ENCODE peak calls at places on chromosomes 13 and 19, in four cellular contexts. One of them, this sample, is unnamed.

GRCh38 chr13:86476656-86477055 is 677.4 kb upstream of the SLITRK6 start:
- DNase-seq in IMR-90: no peak
- DNase-seq in H9: no peak
- DNase-seq in H1: no peak
- DNase-seq in this sample: no peak

GRCh38 chr13:99261040-99261439 is 2.9 kb upstream of the GPR18 start:
- DNase-seq in H9: no peak
- DNase-seq in H1: no peak
- DNase-seq in IMR-90: no peak
- DNase-seq in this sample: no peak

GRCh38 chr13:24208314-24208713 is 47.8 kb downstream of the SPATA13 start:
- DNase-seq in H9: no peak
- DNase-seq in H1: no peak
- DNase-seq in IMR-90: peak; percentile 95
- DNase-seq in this sample: no peak

GRCh38 chr19:33273881-33274662 is 28.3 kb downstream of the CEBPA start:
- DNase-seq in H1: no peak
- DNase-seq in IMR-90: peak; percentile 84
- DNase-seq in H9: no peak
- DNase-seq in this sample: no peak

GRCh38 chr13:55155046-55155445 is 1985.7 kb upstream of the PRR20A start:
- DNase-seq in H1: no peak
- DNase-seq in H9: no peak
- DNase-seq in IMR-90: no peak
- DNase-seq in this sample: no peak

GRCh38 chr13:26964278-26965057 is 203.9 kb upstream of the GPR12 start:
- DNase-seq in H9: no peak
- DNase-seq in H1: no peak
- DNase-seq in IMR-90: peak; percentile 67
- DNase-seq in this sample: no peak

GRCh38 chr13:113651511-113652403 is 6.2 kb downstream of the ATP4B start:
- DNase-seq in H1: no peak
- DNase-seq in IMR-90: no peak
- DNase-seq in H9: no peak
- DNase-seq in this sample: no peak

GRCh38 chr13:94419304-94419943 is 60.1 kb downstream of the DCT start:
- DNase-seq in H1: no peak
- DNase-seq in H9: no peak
- DNase-seq in IMR-90: peak; percentile 86
- DNase-seq in this sample: no peak

GRCh38 chr13:50646070-50646469 is 197.4 kb downstream of the DLEU7 start:
- DNase-seq in IMR-90: no peak
- DNase-seq in H9: no peak
- DNase-seq in H1: no peak
- DNase-seq in this sample: no peak

GRCh38 chr13:28077231-28077630 is 23.1 kb downstream of the FLT3 start:
- DNase-seq in H9: no peak
- DNase-seq in H1: no peak
- DNase-seq in IMR-90: no peak
- DNase-seq in this sample: peak; percentile 2

GRCh38 chr13:23966691-23967615 is 69.7 kb upstream of the C1QTNF9B start:
- DNase-seq in IMR-90: peak; percentile 15
- DNase-seq in H1: no peak
- DNase-seq in H9: no peak
- DNase-seq in this sample: no peak

DNA sequence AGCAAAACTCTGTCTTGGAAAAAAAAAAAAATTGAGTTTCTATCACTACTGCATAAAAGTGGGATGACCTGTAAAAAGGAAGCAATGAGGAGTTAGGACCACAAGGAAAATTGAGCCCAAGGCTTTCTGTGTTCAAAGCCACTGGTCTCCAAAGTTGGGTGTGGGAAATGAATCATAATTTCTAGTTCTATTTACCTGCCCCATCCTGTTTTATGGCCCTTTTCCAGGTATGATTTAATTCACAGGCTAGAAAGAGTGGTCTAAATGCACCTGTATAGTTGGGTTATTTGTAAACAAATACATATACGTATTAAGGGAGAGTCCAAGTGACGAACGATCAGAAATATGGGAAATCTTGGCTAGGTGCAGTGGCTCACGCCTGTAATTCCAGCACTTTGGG is 5.9 kb upstream of the DCAF15 start:
- DNase-seq in H9: no peak
- DNase-seq in H1: no peak
- DNase-seq in IMR-90: no peak
- DNase-seq in this sample: no peak
- H4K5ac ChIP-seq in H9: no peak overlapping the region
- H4K5ac ChIP-seq in H1: no peak overlapping the region
- H4K5ac ChIP-seq in IMR-90: no peak overlapping the region
- H4K5ac ChIP-seq in this sample: no peak overlapping the region

GRCh38 chr13:73245271-73245670 is 186.5 kb downstream of the KLF5 start:
- DNase-seq in H9: no peak
- DNase-seq in IMR-90: no peak
- DNase-seq in H1: no peak
- DNase-seq in this sample: peak; percentile 37
- H4K5ac ChIP-seq in H9: no peak overlapping the region
- H4K5ac ChIP-seq in IMR-90: no peak overlapping the region
- H4K5ac ChIP-seq in H1: no peak overlapping the region
- H4K5ac ChIP-seq in this sample: no peak overlapping the region

GRCh38 chr19:15779756-15780476 is 7.5 kb upstream of the OR10H5 start:
- DNase-seq in H9: no peak
- DNase-seq in IMR-90: no peak
- DNase-seq in H1: no peak
- DNase-seq in this sample: no peak

GRCh38 chr19:15776991-15777787 is 10.3 kb upstream of the OR10H5 start:
- DNase-seq in IMR-90: no peak
- DNase-seq in H9: no peak
- DNase-seq in H1: no peak
- DNase-seq in this sample: no peak

GRCh38 chr19:15780595-15781418 is 6.7 kb upstream of the OR10H5 start:
- DNase-seq in H1: no peak
- DNase-seq in H9: no peak
- DNase-seq in IMR-90: no peak
- DNase-seq in this sample: no peak

GRCh38 chr19:15781659-15782058 is 5.8 kb upstream of the OR10H5 start:
- DNase-seq in H9: no peak
- DNase-seq in H1: no peak
- DNase-seq in IMR-90: no peak
- DNase-seq in this sample: no peak

GRCh38 chr19:15782211-15782610 is 5.2 kb upstream of the OR10H5 start:
- DNase-seq in IMR-90: no peak
- DNase-seq in H1: no peak
- DNase-seq in H9: no peak
- DNase-seq in this sample: no peak
- H4K5ac ChIP-seq in IMR-90: no peak overlapping the region
- H4K5ac ChIP-seq in H1: no peak overlapping the region
- H4K5ac ChIP-seq in H9: no peak overlapping the region
- H4K5ac ChIP-seq in this sample: no peak overlapping the region

GRCh38 chr19:10120538-10121198 is 969 bp upstream of the EIF3G start:
- DNase-seq in IMR-90: peak; percentile 92
- DNase-seq in H1: no peak
- DNase-seq in H9: no peak
- DNase-seq in this sample: no peak

GRCh38 chr19:10122066-10122465 is 2.4 kb upstream of the EIF3G start:
- DNase-seq in H9: no peak
- DNase-seq in IMR-90: peak; percentile 70
- DNase-seq in H1: no peak
- DNase-seq in this sample: no peak

GRCh38 chr19:10124429-10124828 is 4.7 kb upstream of the EIF3G start:
- DNase-seq in IMR-90: no peak
- DNase-seq in H9: no peak
- DNase-seq in H1: no peak
- DNase-seq in this sample: no peak

GRCh38 chr19:10126213-10126639 is 6.5 kb upstream of the EIF3G start:
- DNase-seq in IMR-90: no peak
- DNase-seq in H1: no peak
- DNase-seq in H9: no peak
- DNase-seq in this sample: no peak
- H4K5ac ChIP-seq in IMR-90: no peak overlapping the region
- H4K5ac ChIP-seq in H1: no peak overlapping the region
- H4K5ac ChIP-seq in H9: no peak overlapping the region
- H4K5ac ChIP-seq in this sample: no peak overlapping the region

GRCh38 chr19:2227415-2228156 is 8.5 kb downstream of the PLEKHJ1 start:
- DNase-seq in IMR-90: no peak
- DNase-seq in H1: no peak
- DNase-seq in H9: no peak
- DNase-seq in this sample: no peak

GRCh38 chr19:2228157-2229030 is 7.7 kb downstream of the PLEKHJ1 start:
- DNase-seq in H1: no peak
- DNase-seq in IMR-90: no peak
- DNase-seq in H9: no peak
- DNase-seq in this sample: no peak

GRCh38 chr19:2226051-2226839 is 9.9 kb downstream of the PLEKHJ1 start:
- DNase-seq in H9: no peak
- DNase-seq in IMR-90: no peak
- DNase-seq in H1: no peak
- DNase-seq in this sample: no peak

GRCh38 chr19:2225415-2226050 is 10.6 kb downstream of the PLEKHJ1 start:
- DNase-seq in IMR-90: no peak
- DNase-seq in H1: no peak
- DNase-seq in H9: no peak
- DNase-seq in this sample: no peak

GRCh38 chr19:2226840-2227360 is 9.2 kb downstream of the PLEKHJ1 start:
- DNase-seq in H1: no peak
- DNase-seq in H9: no peak
- DNase-seq in IMR-90: no peak
- DNase-seq in this sample: no peak
- H4K5ac ChIP-seq in H1: no peak overlapping the region
- H4K5ac ChIP-seq in H9: no peak overlapping the region
- H4K5ac ChIP-seq in IMR-90: no peak overlapping the region
- H4K5ac ChIP-seq in this sample: no peak overlapping the region

GRCh38 chr13:30805603-30806011 is 70.3 kb downstream of the ALOX5AP start:
- DNase-seq in H9: no peak
- DNase-seq in IMR-90: peak; percentile 59
- DNase-seq in H1: no peak
- DNase-seq in this sample: peak; percentile 53

GRCh38 chr13:30808600-30808999 is 73.3 kb downstream of the ALOX5AP start:
- DNase-seq in IMR-90: no peak
- DNase-seq in H9: no peak
- DNase-seq in H1: no peak
- DNase-seq in this sample: no peak

GRCh38 chr13:30805132-30805537 is 69.8 kb downstream of the ALOX5AP start:
- DNase-seq in H9: no peak
- DNase-seq in H1: no peak
- DNase-seq in IMR-90: no peak
- DNase-seq in this sample: no peak

GRCh38 chr13:30807392-30807791 is 72.0 kb downstream of the ALOX5AP start:
- DNase-seq in IMR-90: no peak
- DNase-seq in H9: no peak
- DNase-seq in H1: no peak
- DNase-seq in this sample: no peak

DNA sequence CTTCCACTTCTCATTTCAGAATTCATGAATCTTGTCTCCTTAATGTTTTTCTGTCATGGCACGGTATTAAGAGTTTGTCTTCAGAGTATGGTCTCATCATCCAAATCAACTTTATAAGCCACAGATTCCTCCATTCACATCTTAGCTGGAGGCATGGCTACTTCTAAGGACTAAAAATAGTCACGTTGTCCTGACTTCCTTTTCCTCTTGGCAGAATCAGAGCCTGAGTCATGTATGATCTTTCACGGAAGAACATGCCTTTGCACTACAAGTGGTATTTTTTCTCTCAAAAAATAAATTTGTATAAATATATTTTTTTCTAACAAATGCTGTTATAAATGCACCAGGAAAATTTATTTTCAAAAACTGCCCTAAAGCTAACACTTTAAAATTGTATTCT is 71.4 kb downstream of the ALOX5AP start:
- DNase-seq in H9: no peak
- DNase-seq in H1: no peak
- DNase-seq in IMR-90: peak; percentile 88
- DNase-seq in this sample: no peak
- H4K5ac ChIP-seq in H9: no peak overlapping the region
- H4K5ac ChIP-seq in H1: no peak overlapping the region
- H4K5ac ChIP-seq in IMR-90: no peak overlapping the region
- H4K5ac ChIP-seq in this sample: no peak overlapping the region

GRCh38 chr19:45805719-45806118 is 9.4 kb downstream of the RSPH6A start:
- DNase-seq in IMR-90: no peak
- DNase-seq in H9: no peak
- DNase-seq in H1: no peak
- DNase-seq in this sample: no peak

GRCh38 chr19:45801603-45802175 is 9.0 kb upstream of the DMWD start:
- DNase-seq in H9: no peak
- DNase-seq in IMR-90: no peak
- DNase-seq in H1: no peak
- DNase-seq in this sample: no peak

GRCh38 chr19:45804959-45805230 is 10.2 kb downstream of the RSPH6A start:
- DNase-seq in H1: no peak
- DNase-seq in IMR-90: no peak
- DNase-seq in H9: no peak
- DNase-seq in this sample: no peak

GRCh38 chr19:45800009-45800553 is 7.4 kb upstream of the DMWD start:
- DNase-seq in H1: no peak
- DNase-seq in H9: no peak
- DNase-seq in IMR-90: peak; percentile 71
- DNase-seq in this sample: peak; percentile 72

DNA sequence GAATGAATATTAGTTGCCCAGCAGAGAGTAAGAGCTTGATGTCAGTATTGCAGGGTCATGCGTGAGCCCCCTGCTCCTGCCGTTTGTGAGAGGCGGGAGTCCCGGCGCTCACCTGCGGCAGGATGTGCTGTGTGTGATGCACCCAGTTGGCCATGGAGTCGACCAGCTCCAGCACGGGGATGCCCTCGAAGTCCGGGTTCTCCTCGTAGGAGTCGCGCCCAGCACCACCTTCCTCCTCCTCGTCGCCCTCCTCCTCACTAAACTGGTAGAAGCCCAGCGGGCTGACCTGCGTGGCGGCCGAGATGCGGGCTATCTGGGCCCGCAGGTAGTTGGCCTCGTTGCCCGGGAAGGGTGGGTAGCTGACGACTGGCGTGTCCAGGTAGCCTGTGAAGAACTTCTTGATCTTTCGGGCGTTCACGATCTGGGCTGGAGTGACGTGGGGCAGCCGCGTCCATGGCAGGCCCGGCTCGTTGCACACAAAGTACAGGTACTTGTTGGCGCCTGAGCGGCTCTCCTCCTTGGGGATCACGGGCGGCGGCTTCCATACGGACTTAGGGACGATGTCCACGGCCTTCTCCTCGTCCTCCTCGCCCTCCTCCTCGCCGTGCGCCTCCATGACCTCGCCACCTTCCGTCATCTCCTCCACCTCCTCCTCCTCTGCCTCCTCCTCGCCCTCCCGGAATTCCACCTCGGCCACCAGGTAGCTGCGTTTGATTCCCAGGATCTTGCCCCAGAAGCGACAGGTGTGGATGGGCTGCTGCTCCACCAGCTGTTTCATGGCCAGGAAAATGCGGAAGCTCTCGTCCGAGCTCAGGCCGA is 10.8 kb downstream of the RSPH6A start:
- DNase-seq in H1: no peak
- DNase-seq in IMR-90: no peak
- DNase-seq in H9: no peak
- DNase-seq in this sample: no peak
- H4K5ac ChIP-seq in H1: no peak overlapping the region
- H4K5ac ChIP-seq in IMR-90: no peak overlapping the region
- H4K5ac ChIP-seq in H9: no peak overlapping the region
- H4K5ac ChIP-seq in this sample: no peak overlapping the region

This sample was measured in mesendoderm.